ENCODE peak calls at places on chromosomes 16 and 17, in ten cellular contexts. Q is IMR-90, D is aorta, Y is pancreas, C is stomach, Z is cardiac muscle cell, G is mammary epithelial cell, K is heart left ventricle, I is MM.1S, A is left lung. W is an unnamed sample. For H3K4me1, the result is how much of the 10 kb centered on the place peaks cover.

GRCh38 chr16:66928702-66929388 is 3.5 kb upstream of the RRAD start:
- DNase-seq in Y (no peak), C (no peak), K (no peak), D (no peak), Z (peak), G (peak), I (no peak), A (no peak), Q (peak), W (no peak)

GRCh38 chr17:83202002-83203000 is 122.9 kb downstream of the METRNL start:
- DNase-seq in I (no peak), G (no peak), D (peak), K (peak), Y (no peak), Z (no peak), Q (no peak), C (peak), A (peak), W (no peak)

GRCh38 chr16:81275064-81275532 is 36.6 kb downstream of the BCO1 start:
- DNase-seq in Y (no peak), G (no peak), K (no peak), I (no peak), A (no peak), Q (no peak), Z (no peak), C (peak), D (no peak), W (no peak)

GRCh38 chr17:79520134-79520892 is 90.5 kb downstream of the RBFOX3 start:
- DNase-seq in D (no peak), Y (no peak), G (no peak), I (no peak), K (no peak), Z (no peak), A (peak), Q (no peak), C (no peak), W (no peak)

GRCh38 chr17:56735842-56736241 is 97.9 kb downstream of the C17orf67 start:
- DNase-seq in A (no peak), I (no peak), K (no peak), D (no peak), Z (no peak), Y (no peak), Q (no peak), G (no peak), C (peak), W (no peak)

GRCh38 chr16:89453662-89454321 is 36.6 kb downstream of the ANKRD11 start:
- DNase-seq in C (peak), D (peak), Y (peak), G (no peak), K (peak), A (no peak), Q (no peak), Z (peak), I (no peak), W (no peak)

GRCh38 chr17:46832945-46833839 is 14.7 kb upstream of the WNT3 start:
- DNase-seq in A (no peak), Q (peak), C (no peak), Y (peak), D (no peak), I (no peak), K (peak), Z (peak), G (no peak), W (no peak)

GRCh38 chr16:82133798-82134197 is 36.2 kb downstream of the MPHOSPH6 start:
- DNase-seq in Y (no peak), C (no peak), Q (no peak), I (no peak), Z (no peak), G (no peak), A (no peak), K (no peak), D (no peak), W (no peak)

GRCh38 chr16:85552980-85553435 is 60.1 kb upstream of the GSE1 start:
- DNase-seq in I (no peak), A (no peak), Z (no peak), K (no peak), Q (no peak), G (no peak), D (no peak), Y (peak), C (no peak), W (no peak)

GRCh38 chr16:2163211-2163881 is 7.8 kb downstream of the TRAF7 start:
- DNase-seq in A (no peak), K (no peak), C (peak), G (peak), I (no peak), D (no peak), Q (no peak), Z (no peak), Y (no peak), W (no peak)

GRCh38 chr16:78096386-78096785 is 3.1 kb upstream of the WWOX start:
- DNase-seq in D (no peak), C (no peak), Q (peak), I (no peak), Y (no peak), Z (no peak), G (peak), K (no peak), A (no peak), W (no peak)

GRCh38 chr17:38732376-38733314 is 2.5 kb downstream of the CISD3 start:
- DNase-seq in I (no peak), Q (no peak), D (peak), Z (no peak), K (peak), A (no peak), G (no peak), Y (peak), C (peak), W (no peak)

GRCh38 chr17:80071116-80071980 is 30.0 kb upstream of the GAA start:
- DNase-seq in A (no peak), K (peak), C (peak), G (no peak), Y (peak), Q (peak), Z (peak), I (no peak), D (peak), W (no peak)

GRCh38 chr17:18323007-18323406 is 7.9 kb downstream of the SMCR8 start:
- DNase-seq in K (no peak), A (no peak), G (peak), C (no peak), I (no peak), Z (no peak), Q (peak), D (no peak), Y (no peak), W (no peak)

GRCh38 chr17:41678411-41678906 is 10.2 kb upstream of the EIF1 start:
- DNase-seq in I (no peak), A (no peak), D (no peak), G (peak), Z (no peak), Y (no peak), C (no peak), Q (peak), K (no peak), W (no peak)

GRCh38 chr17:77887464-77888241 is 70.8 kb upstream of the TNRC6C start:
- DNase-seq in Z (peak), I (no peak), C (peak), Q (peak), K (peak), D (peak), Y (peak), G (peak), A (peak), W (peak)

GRCh38 chr17:79388556-79389295 is 222.1 kb downstream of the RBFOX3 start:
- DNase-seq in G (peak), Z (peak), A (no peak), C (peak), I (peak), Y (peak), K (peak), D (no peak), Q (peak), W (no peak)

GRCh38 chr17:56908061-56908542 is 5.7 kb downstream of the TRIM25 start:
- DNase-seq in C (peak), K (peak), A (peak), D (peak), Y (no peak), Q (no peak), G (no peak), I (peak), Z (no peak), W (no peak)

GRCh38 chr17:40283662-40284061 is 4.0 kb upstream of the CDC6 start:
- DNase-seq in G (peak), Y (no peak), K (no peak), C (no peak), A (no peak), I (no peak), Q (peak), D (no peak), Z (peak), W (no peak)

GRCh38 chr16:10112021-10112420 is 70.2 kb downstream of the GRIN2A start:
- DNase-seq in A (no peak), C (no peak), K (no peak), Y (no peak), I (no peak), D (no peak), Z (no peak), Q (no peak), G (peak), W (no peak)

GRCh38 chr17:4499431-4500187 is 928 bp downstream of the SPNS2 start:
- DNase-seq in G (no peak), C (no peak), K (no peak), Q (no peak), Y (no peak), D (no peak), I (no peak), Z (no peak), A (peak), W (no peak)

GRCh38 chr17:65954148-65954449 is 237.8 kb downstream of the CEP112 start:
- DNase-seq in Q (no peak), C (no peak), G (no peak), Z (no peak), Y (no peak), K (no peak), D (no peak), A (no peak), I (no peak), W (no peak)

GRCh38 chr16:69078073-69078472 is 27.4 kb upstream of the HAS3 start:
- DNase-seq in G (no peak), Q (no peak), C (no peak), K (no peak), Z (no peak), A (no peak), Y (no peak), I (no peak), D (no peak), W (no peak)
- H3K4me1 ChIP-seq in G (under half), Q (under half), C (under half), K (under half), Z (under half), A (under half), Y (under half), I (under half), D (under half), W (under half)

GRCh38 chr17:62631086-62631935 is 3.8 kb downstream of the MRC2 start:
- DNase-seq in Q (no peak), A (no peak), Z (no peak), Y (no peak), G (no peak), C (no peak), I (no peak), K (no peak), D (no peak), W (no peak)

GRCh38 chr17:62627904-62628603 is 584 bp downstream of the MRC2 start:
- DNase-seq in G (peak), Y (no peak), D (peak), Z (peak), I (no peak), C (no peak), Q (peak), A (no peak), K (peak), W (no peak)

GRCh38 chr17:62628845-62629555 is 1.5 kb downstream of the MRC2 start:
- DNase-seq in I (no peak), G (peak), K (peak), Q (peak), Y (no peak), D (peak), Z (peak), C (no peak), A (no peak), W (no peak)

GRCh38 chr17:62630365-62631085 is 3.1 kb downstream of the MRC2 start:
- DNase-seq in K (no peak), D (no peak), Q (peak), I (no peak), A (no peak), Z (peak), G (peak), Y (no peak), C (no peak), W (no peak)

GRCh38 chr17:62629556-62630364 is 2.3 kb downstream of the MRC2 start:
- DNase-seq in C (no peak), Y (no peak), I (no peak), G (no peak), K (no peak), Q (no peak), A (no peak), D (no peak), Z (peak), W (no peak)
- H3K4me1 ChIP-seq in C (under half), Y (under half), I (under half), G (under half), K (under half), Q (under half), A (under half), D (under half), Z (under half), W (under half)

GRCh38 chr17:29682987-29683386 is 60.3 kb upstream of the CORO6 start:
- DNase-seq in Z (peak), D (no peak), K (no peak), A (no peak), I (no peak), Q (no peak), Y (no peak), G (no peak), C (no peak), W (no peak)
- H3K4me1 ChIP-seq in Z (under half), D (under half), K (under half), A (half or more), I (under half), Q (under half), Y (under half), G (under half), C (under half), W (under half)

GRCh38 chr17:49745175-49746139 is 18.5 kb downstream of the FAM117A start:
- DNase-seq in C (no peak), Y (no peak), I (no peak), D (no peak), Z (no peak), A (no peak), Q (no peak), G (no peak), K (no peak), W (no peak)

GRCh38 chr17:49747632-49748031 is 16.3 kb downstream of the FAM117A start:
- DNase-seq in C (no peak), K (no peak), A (no peak), G (no peak), D (no peak), Z (no peak), Q (no peak), Y (no peak), I (no peak), W (no peak)

GRCh38 chr17:49748791-49749190 is 15.1 kb downstream of the FAM117A start:
- DNase-seq in Q (no peak), C (no peak), D (no peak), G (no peak), I (peak), Z (no peak), K (no peak), A (no peak), Y (no peak), W (peak)

GRCh38 chr17:49748223-49748622 is 15.7 kb downstream of the FAM117A start:
- DNase-seq in C (no peak), A (no peak), Z (no peak), G (no peak), Y (no peak), Q (no peak), K (no peak), I (peak), D (no peak), W (peak)

DNA sequence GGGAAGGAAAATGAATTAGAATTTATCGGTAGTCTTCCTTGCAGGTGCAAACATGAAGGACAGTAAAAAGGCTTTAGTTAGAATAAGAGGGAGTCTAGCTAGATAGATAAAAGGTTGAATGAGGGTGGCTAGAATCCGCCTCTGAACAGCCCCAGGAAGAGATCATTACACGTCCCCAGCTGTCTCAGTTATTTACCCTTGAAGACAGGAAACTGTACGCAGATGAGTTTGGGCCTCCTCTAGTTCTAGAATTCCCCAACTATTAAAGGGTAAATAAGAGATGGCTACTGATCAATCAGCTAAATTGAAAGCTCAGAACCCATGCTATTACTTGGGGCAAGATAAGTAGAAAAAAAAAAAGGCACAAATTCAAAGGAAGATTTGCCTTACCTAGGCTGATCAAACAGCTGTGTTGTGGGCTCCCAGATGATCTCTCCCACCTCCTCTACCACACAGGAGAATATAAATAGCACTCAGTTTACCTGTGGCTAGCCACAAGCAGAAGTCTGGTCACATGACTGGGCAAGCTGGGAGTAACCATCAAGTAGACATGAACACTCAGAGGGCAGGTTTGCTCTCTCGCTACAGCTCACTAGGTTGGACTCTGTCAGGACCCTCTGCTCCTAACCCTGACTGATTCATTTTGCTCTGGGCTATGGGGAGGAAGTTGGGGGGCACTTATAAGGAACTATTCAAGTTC is 17.0 kb downstream of the FAM117A start:
- DNase-seq in Q (no peak), D (no peak), A (no peak), K (no peak), G (no peak), Z (no peak), C (no peak), Y (no peak), I (peak), W (no peak)
- H3K4me1 ChIP-seq in Q (under half), D (under half), A (under half), K (under half), G (under half), Z (under half), C (under half), Y (under half), I (half or more), W (half or more)

W was measured in effector memory CD4-positive, alpha-beta T cell.